ENCODE peak calls at places on chromosomes 6 and 20, in ten cellular contexts. W is tibial artery; R is mesendoderm; M is heart left ventricle; N is fibroblast of lung; Z is right lobe of liver; L is CD4-positive, CD25-positive, alpha-beta regulatory T cell; P is iPS DF 6.9; T is H1; A is ovary. K is an unnamed sample.
A peak's percentile ranks its signal among the peaks of the same experiment; 100 is the strongest.

GRCh38 chr6:111533087-111533784 is 50.2 kb upstream of the REV3L start:
- DNase-seq in W (no peak), R (peak; percentile 72), M (no peak), N (no peak), Z (no peak), L (peak; percentile 64), P (no peak), T (no peak), A (no peak), K (no peak)

GRCh38 chr6:114354482-114354881 is 11.7 kb upstream of the HS3ST5 start:
- DNase-seq in W (no peak), R (no peak), M (no peak), N (no peak), Z (no peak), L (no peak), P (no peak), T (no peak), A (no peak), K (no peak)

GRCh38 chr20:53809242-53809641 is 215.6 kb upstream of the ZNF217 start:
- DNase-seq in W (no peak), R (peak; percentile 40), M (no peak), N (no peak), Z (no peak), L (no peak), P (no peak), T (no peak), A (no peak), K (no peak)

GRCh38 chr6:14792118-14792955 is 453.5 kb upstream of the JARID2 start:
- DNase-seq in W (no peak), R (no peak), M (no peak), N (no peak), Z (no peak), L (no peak), P (no peak), T (no peak), A (no peak), K (no peak)

GRCh38 chr20:63963348-63963741 is 6.4 kb downstream of the ZNF512B start:
- DNase-seq in W (no peak), R (no peak), M (peak; percentile 24), N (no peak), Z (peak; percentile 18), L (no peak), P (no peak), T (no peak), A (peak; percentile 47), K (no peak)

GRCh38 chr6:169188051-169188863 is 65.4 kb downstream of the THBS2 start:
- DNase-seq in W (no peak), R (peak; percentile 14), M (no peak), N (peak; percentile 94), Z (no peak), L (peak; percentile 22), P (no peak), T (no peak), A (no peak), K (no peak)

GRCh38 chr6:19433101-19433500 is 404.1 kb upstream of the ID4 start:
- DNase-seq in W (no peak), R (no peak), M (no peak), N (no peak), Z (no peak), L (no peak), P (no peak), T (no peak), A (no peak), K (no peak)

GRCh38 chr20:57432874-57433491 is 41.8 kb downstream of the RBM38 start:
- DNase-seq in W (no peak), R (no peak), M (peak; percentile 70), N (no peak), Z (peak; percentile 57), L (peak; percentile 94), P (no peak), T (no peak), A (peak; percentile 44), K (peak; percentile 57)

GRCh38 chr6:160990847-160991410 is 640 bp upstream of the MAP3K4 start:
- DNase-seq in W (no peak), R (no peak), M (no peak), N (no peak), Z (no peak), L (no peak), P (no peak), T (no peak), A (no peak), K (no peak)

GRCh38 chr20:46196990-46197389 is 78.9 kb downstream of the CD40 start:
- DNase-seq in W (no peak), R (no peak), M (no peak), N (no peak), Z (no peak), L (no peak), P (no peak), T (no peak), A (no peak), K (no peak)

GRCh38 chr6:21935561-21936028 is 342.0 kb downstream of the SOX4 start:
- DNase-seq in W (no peak), R (peak; percentile 89), M (no peak), N (peak; percentile 60), Z (peak; percentile 23), L (peak; percentile 33), P (peak; percentile 76), T (no peak), A (no peak), K (no peak)

GRCh38 chr6:15763827-15764226 is 101.0 kb upstream of the DTNBP1 start:
- DNase-seq in W (no peak), R (no peak), M (no peak), N (peak; percentile 44), Z (peak; percentile 67), L (no peak), P (no peak), T (no peak), A (no peak), K (no peak)

GRCh38 chr6:32908897-32909296 is 31.9 kb downstream of the HLA-DMB start:
- DNase-seq in W (no peak), R (no peak), M (no peak), N (no peak), Z (no peak), L (no peak), P (no peak), T (no peak), A (no peak), K (no peak)

GRCh38 chr6:167817729-167818128 is 9.0 kb upstream of the AFDN start:
- DNase-seq in W (no peak), R (no peak), M (no peak), N (no peak), Z (no peak), L (no peak), P (no peak), T (no peak), A (no peak), K (no peak)

GRCh38 chr6:24330137-24330732 is 27.6 kb downstream of the DCDC2 start:
- DNase-seq in W (no peak), R (peak; percentile 29), M (no peak), N (no peak), Z (no peak), L (no peak), P (no peak), T (no peak), A (no peak), K (no peak)

GRCh38 chr6:118650500-118651281 is 700 bp downstream of the CEP85L start:
- DNase-seq in W (peak; percentile 39), R (peak; percentile 59), M (peak; percentile 63), N (peak; percentile 58), Z (peak; percentile 60), L (peak; percentile 54), P (no peak), T (peak; percentile 73), A (peak; percentile 58), K (peak; percentile 29)

DNA sequence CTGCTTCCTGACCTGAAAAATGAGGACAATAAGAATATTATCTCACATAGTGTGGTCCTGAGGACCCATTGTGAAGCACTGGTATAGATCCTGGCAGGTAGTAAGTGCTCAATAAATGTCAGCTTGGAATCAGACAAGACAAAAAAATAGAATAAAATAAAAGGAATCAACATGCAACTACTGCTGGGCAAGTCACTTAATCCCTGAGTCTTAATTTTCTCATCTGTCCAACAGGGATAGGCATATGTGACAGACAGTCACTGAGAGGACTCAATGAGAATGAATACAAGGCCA is 38.0 kb upstream of the PIM1 start:
- DNase-seq in W (no peak), R (no peak), M (no peak), N (no peak), Z (no peak), L (no peak), P (no peak), T (no peak), A (no peak), K (no peak)
- H3K4me1 ChIP-seq in W (peaks cover 29% of the 10 kb centered on the region), R (peaks cover 26% of the 10 kb centered on the region), M (no peaks in the 10 kb centered on the region), N (peaks cover 23% of the 10 kb centered on the region), Z (peaks cover 42% of the 10 kb centered on the region), L (peaks cover 13% of the 10 kb centered on the region), P (peaks cover 8% of the 10 kb centered on the region), T (peaks cover 22% of the 10 kb centered on the region), A (peaks cover 4% of the 10 kb centered on the region), K (peaks cover 6% of the 10 kb centered on the region)

DNA sequence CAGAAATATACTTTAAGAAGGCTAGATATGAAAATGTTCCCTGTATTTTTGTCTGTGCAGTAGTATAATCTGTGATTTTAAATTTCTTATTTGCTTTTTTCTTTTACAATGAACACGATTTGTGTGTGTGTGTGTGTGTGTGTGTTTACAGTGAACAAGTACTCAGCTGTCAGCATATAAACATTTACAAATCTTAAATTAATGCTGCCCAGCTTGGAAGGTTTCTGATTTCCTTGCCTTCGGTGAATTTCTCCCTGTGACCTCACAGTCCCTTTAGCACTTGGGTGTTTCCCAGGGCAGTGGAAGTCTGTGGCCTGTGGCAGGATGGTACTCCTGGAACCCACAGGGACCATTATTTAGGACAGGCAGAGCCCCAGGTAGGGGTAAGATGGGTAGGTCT is 37.6 kb downstream of the TXLNB start:
- DNase-seq in W (no peak), R (no peak), M (no peak), N (peak; percentile 63), Z (no peak), L (no peak), P (no peak), T (no peak), A (no peak), K (no peak)
- H3K4me1 ChIP-seq in W (peaks cover 28% of the 10 kb centered on the region), R (no peaks in the 10 kb centered on the region), M (peaks cover 16% of the 10 kb centered on the region), N (no peaks in the 10 kb centered on the region), Z (no peaks in the 10 kb centered on the region), L (peaks cover 46% of the 10 kb centered on the region), P (no peaks in the 10 kb centered on the region), T (no peaks in the 10 kb centered on the region), A (peaks cover 16% of the 10 kb centered on the region), K (peaks cover 3% of the 10 kb centered on the region)

DNA sequence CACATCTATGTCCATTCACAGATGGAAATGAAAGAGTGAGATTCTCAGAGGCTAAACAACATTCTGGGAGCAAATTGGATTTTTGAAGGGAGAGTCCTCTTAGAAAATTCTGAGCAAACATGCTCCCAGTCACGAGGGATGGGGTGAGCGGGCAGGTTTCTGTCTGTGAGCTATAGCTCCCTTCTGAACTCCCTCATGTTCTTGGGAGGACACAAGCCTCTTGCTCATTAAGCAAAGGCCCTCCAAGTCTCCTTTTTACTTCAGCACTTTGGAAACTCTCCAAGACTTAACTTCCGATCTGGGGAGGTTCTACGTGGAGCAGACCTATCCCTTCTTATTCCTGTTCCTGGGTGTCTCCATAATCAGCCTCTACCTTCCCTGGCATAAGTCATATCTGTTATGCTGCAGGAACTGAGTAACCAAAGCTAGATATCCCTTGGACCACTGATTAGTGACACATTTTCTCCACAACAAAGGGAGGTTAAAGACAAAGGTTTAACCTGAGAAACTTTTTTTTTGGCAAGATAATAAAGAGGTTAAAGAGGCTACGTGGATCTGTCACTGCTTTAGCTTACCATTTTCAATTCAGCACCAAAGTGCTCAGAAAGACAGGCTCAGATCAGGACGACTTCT is 33.0 kb upstream of the SMIM29 start:
- DNase-seq in W (no peak), R (no peak), M (no peak), N (no peak), Z (no peak), L (no peak), P (no peak), T (no peak), A (no peak), K (no peak)
- H3K4me1 ChIP-seq in W (no peaks in the 10 kb centered on the region), R (no peaks in the 10 kb centered on the region), M (peaks cover 26% of the 10 kb centered on the region), N (peaks cover 5% of the 10 kb centered on the region), Z (peaks cover 4% of the 10 kb centered on the region), L (no peaks in the 10 kb centered on the region), P (no peaks in the 10 kb centered on the region), T (no peaks in the 10 kb centered on the region), A (no peaks in the 10 kb centered on the region), K (no peaks in the 10 kb centered on the region)

GRCh38 chr6:129663531-129663930 is 46.4 kb downstream of the ARHGAP18 start:
- DNase-seq in W (no peak), R (no peak), M (no peak), N (no peak), Z (no peak), L (no peak), P (no peak), T (no peak), A (no peak), K (no peak)
- H3K4me1 ChIP-seq in W (no peaks in the 10 kb centered on the region), R (peaks cover 2% of the 10 kb centered on the region), M (no peaks in the 10 kb centered on the region), N (peaks cover 2% of the 10 kb centered on the region), Z (no peaks in the 10 kb centered on the region), L (no peaks in the 10 kb centered on the region), P (peaks cover 1% of the 10 kb centered on the region), T (no peaks in the 10 kb centered on the region), A (peaks cover 5% of the 10 kb centered on the region), K (no peaks in the 10 kb centered on the region)

K was measured in CD8-positive, alpha-beta T cell.